ENCODE peak calls at places on chromosome 15, in nine cellular contexts. J is fibroblast of pulmonary artery; K is body of pancreas; R is non-pigmented ciliary epithelial cell; G is neural crest cell; E is activated CD8-positive, alpha-beta memory T cell treated with anti-CD3 and anti-CD28 coated beads for 48 hours; W is left cardiac atrium; B is left ventricle myocardium inferior; Q is caudate nucleus. U is an unnamed sample.

GRCh38 chr15:90201150-90201943 is at the start of gene SEMA4B:
- DNase-seq in J (peak; percentile 35), K (peak; percentile 73), R (no peak), G (peak; percentile 72), E (peak; percentile 52), W (peak; percentile 79), B (peak; percentile 76), Q (peak; percentile 56), U (no peak)

GRCh38 chr15:70494861-70495571 is 268.3 kb downstream of the UACA start:
- DNase-seq in J (peak; percentile 83), K (no peak), R (peak; percentile 95), G (no peak), E (no peak), W (peak; percentile 17), B (no peak), Q (no peak), U (no peak)

GRCh38 chr15:72189250-72189902 is 8.2 kb downstream of the GRAMD2A start:
- DNase-seq in J (no peak), K (no peak), R (no peak), G (no peak), E (no peak), W (no peak), B (no peak), Q (no peak), U (no peak)

GRCh38 chr15:79472446-79472845 is 40.3 kb downstream of the MINAR1 start:
- DNase-seq in J (no peak), K (no peak), R (no peak), G (no peak), E (no peak), W (no peak), B (no peak), Q (no peak), U (no peak)

GRCh38 chr15:37900286-37901221 is 33.9 kb upstream of the TMCO5A start:
- DNase-seq in J (peak; percentile 79), K (no peak), R (peak; percentile 42), G (no peak), E (no peak), W (no peak), B (no peak), Q (no peak), U (no peak)

GRCh38 chr15:97248376-97248775 is 712.1 kb upstream of the ARRDC4 start:
- DNase-seq in J (no peak), K (no peak), R (no peak), G (no peak), E (no peak), W (no peak), B (no peak), Q (no peak), U (no peak)

GRCh38 chr15:27027229-27027628 is 56.2 kb downstream of the GABRG3 start:
- DNase-seq in J (no peak), K (no peak), R (no peak), G (no peak), E (no peak), W (no peak), B (no peak), Q (no peak), U (no peak)

GRCh38 chr15:45435124-45435903 is 57.0 kb upstream of the GATM start:
- DNase-seq in J (no peak), K (no peak), R (no peak), G (no peak), E (no peak), W (no peak), B (no peak), Q (no peak), U (no peak)

GRCh38 chr15:33114484-33114767 is 80.1 kb downstream of the FMN1 start:
- DNase-seq in J (no peak), K (no peak), R (no peak), G (no peak), E (no peak), W (no peak), B (no peak), Q (no peak), U (no peak)

GRCh38 chr15:25624504-25625172 is 185.8 kb upstream of the UBE3A start:
- DNase-seq in J (no peak), K (no peak), R (no peak), G (no peak), E (no peak), W (peak; percentile 64), B (peak; percentile 58), Q (no peak), U (peak; percentile 34)

GRCh38 chr15:56913670-56914069 is 4.8 kb upstream of the TCF12 start:
- DNase-seq in J (peak; percentile 79), K (no peak), R (no peak), G (no peak), E (no peak), W (no peak), B (no peak), Q (no peak), U (no peak)

GRCh38 chr15:78418239-78418638 is 19.8 kb upstream of the IREB2 start:
- DNase-seq in J (peak; percentile 9), K (no peak), R (no peak), G (no peak), E (no peak), W (no peak), B (no peak), Q (no peak), U (no peak)

GRCh38 chr15:62624541-62625399 is 417.8 kb upstream of the TPM1 start:
- DNase-seq in J (peak; percentile 27), K (no peak), R (peak; percentile 42), G (no peak), E (no peak), W (no peak), B (no peak), Q (no peak), U (no peak)

GRCh38 chr15:51172190-51172589 is 77.5 kb upstream of the TNFAIP8L3 start:
- DNase-seq in J (peak; percentile 76), K (no peak), R (no peak), G (no peak), E (no peak), W (no peak), B (no peak), Q (no peak), U (no peak)

GRCh38 chr15:67945951-67946700 is 106.3 kb upstream of the RNU6-1 start:
- DNase-seq in J (peak; percentile 50), K (no peak), R (no peak), G (peak; percentile 55), E (no peak), W (peak; percentile 56), B (no peak), Q (no peak), U (no peak)

GRCh38 chr15:34583399-34584320 is at the start of gene GOLGA8B:
- DNase-seq in J (peak; percentile 43), K (peak; percentile 87), R (no peak), G (peak; percentile 55), E (peak; percentile 58), W (peak; percentile 67), B (peak; percentile 59), Q (peak; percentile 48), U (no peak)

GRCh38 chr15:43920815-43921214 is 94.0 kb downstream of the WDR76 start:
- DNase-seq in J (no peak), K (no peak), R (no peak), G (no peak), E (no peak), W (no peak), B (no peak), Q (no peak), U (no peak)

GRCh38 chr15:72319360-72319984 is 485 bp downstream of the CELF6 start:
- DNase-seq in J (peak; percentile 65), K (peak; percentile 74), R (no peak), G (peak; percentile 79), E (no peak), W (peak; percentile 79), B (peak; percentile 68), Q (peak; percentile 47), U (no peak)

GRCh38 chr15:81666828-81667227 is 292.8 kb upstream of the TMC3 start:
- DNase-seq in J (no peak), K (no peak), R (no peak), G (no peak), E (no peak), W (no peak), B (no peak), Q (no peak), U (no peak)

GRCh38 chr15:64224508-64224907 is 61.7 kb upstream of the PPIB start:
- DNase-seq in J (peak; percentile 82), K (no peak), R (peak; percentile 19), G (no peak), E (no peak), W (no peak), B (no peak), Q (no peak), U (peak; percentile 6)

GRCh38 chr15:40902605-40903561 is 8.6 kb downstream of the VPS18 start:
- DNase-seq in J (peak; percentile 46), K (no peak), R (no peak), G (no peak), E (no peak), W (peak; percentile 57), B (peak; percentile 48), Q (no peak), U (no peak)

GRCh38 chr15:94792166-94792565 is 560.8 kb downstream of the MCTP2 start:
- DNase-seq in J (no peak), K (no peak), R (peak; percentile 60), G (no peak), E (no peak), W (no peak), B (no peak), Q (no peak), U (no peak)

GRCh38 chr15:72124218-72124617 is 6.0 kb downstream of the SENP8 start:
- DNase-seq in J (no peak), K (no peak), R (no peak), G (no peak), E (no peak), W (no peak), B (no peak), Q (no peak), U (no peak)

GRCh38 chr15:70281811-70282307 is 184.1 kb upstream of the TLE3 start:
- DNase-seq in J (peak; percentile 43), K (peak; percentile 7), R (no peak), G (no peak), E (no peak), W (no peak), B (no peak), Q (no peak), U (no peak)